ENCODE peak calls at places on chromosomes 13 and 19, in seven cellular contexts. One of them, this sample, is unnamed.

GRCh38 chr13:73677041-73677589 is 457.1 kb downstream of the KLF12 start:
- DNase-seq in SK-MEL-5: peak
- DNase-seq in HFF-Myc: no peak
- DNase-seq in astrocyte of the spinal cord: peak
- DNase-seq in CD4-positive, alpha-beta T cell: no peak
- DNase-seq in ovary: no peak
- DNase-seq in IMR-90: peak
- DNase-seq in this sample: peak

GRCh38 chr13:24280722-24281121 is 28.7 kb upstream of the C1QTNF9 start:
- DNase-seq in SK-MEL-5: no peak
- DNase-seq in HFF-Myc: no peak
- DNase-seq in astrocyte of the spinal cord: no peak
- DNase-seq in CD4-positive, alpha-beta T cell: no peak
- DNase-seq in ovary: no peak
- DNase-seq in IMR-90: peak
- DNase-seq in this sample: no peak

GRCh38 chr13:74256969-74257368 is 122.8 kb upstream of the KLF12 start:
- DNase-seq in SK-MEL-5: no peak
- DNase-seq in HFF-Myc: no peak
- DNase-seq in astrocyte of the spinal cord: no peak
- DNase-seq in CD4-positive, alpha-beta T cell: no peak
- DNase-seq in ovary: no peak
- DNase-seq in IMR-90: no peak
- DNase-seq in this sample: no peak

GRCh38 chr19:45187421-45188100 is 9.0 kb downstream of the BLOC1S3 start:
- DNase-seq in SK-MEL-5: peak
- DNase-seq in HFF-Myc: no peak
- DNase-seq in astrocyte of the spinal cord: no peak
- DNase-seq in CD4-positive, alpha-beta T cell: no peak
- DNase-seq in ovary: no peak
- DNase-seq in IMR-90: no peak
- DNase-seq in this sample: no peak

GRCh38 chr13:100440756-100441421 is 147.7 kb downstream of the GGACT start:
- DNase-seq in SK-MEL-5: peak
- DNase-seq in HFF-Myc: no peak
- DNase-seq in astrocyte of the spinal cord: peak
- DNase-seq in CD4-positive, alpha-beta T cell: no peak
- DNase-seq in ovary: no peak
- DNase-seq in IMR-90: peak
- DNase-seq in this sample: peak

GRCh38 chr19:33938821-33939220 is 142.2 kb downstream of the KCTD15 start:
- DNase-seq in SK-MEL-5: no peak
- DNase-seq in HFF-Myc: no peak
- DNase-seq in astrocyte of the spinal cord: no peak
- DNase-seq in CD4-positive, alpha-beta T cell: no peak
- DNase-seq in ovary: no peak
- DNase-seq in IMR-90: no peak
- DNase-seq in this sample: no peak

GRCh38 chr13:65336916-65337315 is 1893.2 kb downstream of the PCDH9 start:
- DNase-seq in SK-MEL-5: no peak
- DNase-seq in HFF-Myc: no peak
- DNase-seq in astrocyte of the spinal cord: peak
- DNase-seq in CD4-positive, alpha-beta T cell: no peak
- DNase-seq in ovary: no peak
- DNase-seq in IMR-90: peak
- DNase-seq in this sample: no peak

GRCh38 chr13:50732712-50733111 is 110.8 kb downstream of the DLEU7 start:
- DNase-seq in SK-MEL-5: no peak
- DNase-seq in HFF-Myc: no peak
- DNase-seq in astrocyte of the spinal cord: peak
- DNase-seq in CD4-positive, alpha-beta T cell: no peak
- DNase-seq in ovary: no peak
- DNase-seq in IMR-90: peak
- DNase-seq in this sample: peak

GRCh38 chr13:90738881-90739280 is 608.6 kb upstream of the MIR17HG start:
- DNase-seq in SK-MEL-5: no peak
- DNase-seq in HFF-Myc: no peak
- DNase-seq in astrocyte of the spinal cord: no peak
- DNase-seq in CD4-positive, alpha-beta T cell: no peak
- DNase-seq in ovary: no peak
- DNase-seq in IMR-90: no peak
- DNase-seq in this sample: no peak

GRCh38 chr19:18130523-18131242 is 22.3 kb upstream of the PIK3R2 start:
- DNase-seq in SK-MEL-5: no peak
- DNase-seq in HFF-Myc: no peak
- DNase-seq in astrocyte of the spinal cord: no peak
- DNase-seq in CD4-positive, alpha-beta T cell: no peak
- DNase-seq in ovary: no peak
- DNase-seq in IMR-90: no peak
- DNase-seq in this sample: no peak

GRCh38 chr19:19628499-19629134 is 597 bp upstream of the LPAR2 start:
- DNase-seq in SK-MEL-5: peak
- DNase-seq in HFF-Myc: no peak
- DNase-seq in astrocyte of the spinal cord: peak
- DNase-seq in CD4-positive, alpha-beta T cell: peak
- DNase-seq in ovary: peak
- DNase-seq in IMR-90: peak
- DNase-seq in this sample: no peak

GRCh38 chr13:109778102-109778542 is 8.3 kb downstream of the IRS2 start:
- DNase-seq in SK-MEL-5: peak
- DNase-seq in HFF-Myc: no peak
- DNase-seq in astrocyte of the spinal cord: peak
- DNase-seq in CD4-positive, alpha-beta T cell: no peak
- DNase-seq in ovary: no peak
- DNase-seq in IMR-90: peak
- DNase-seq in this sample: peak

GRCh38 chr19:6765738-6766356 is 1.4 kb downstream of the SH2D3A start:
- DNase-seq in SK-MEL-5: no peak
- DNase-seq in HFF-Myc: no peak
- DNase-seq in astrocyte of the spinal cord: no peak
- DNase-seq in CD4-positive, alpha-beta T cell: peak
- DNase-seq in ovary: no peak
- DNase-seq in IMR-90: no peak
- DNase-seq in this sample: no peak

GRCh38 chr19:38319421-38320258 is at the start of gene KCNK6:
- DNase-seq in SK-MEL-5: no peak
- DNase-seq in HFF-Myc: no peak
- DNase-seq in astrocyte of the spinal cord: no peak
- DNase-seq in CD4-positive, alpha-beta T cell: peak
- DNase-seq in ovary: peak
- DNase-seq in IMR-90: no peak
- DNase-seq in this sample: peak

GRCh38 chr13:30869491-30869890 is 36.6 kb upstream of the MEDAG start:
- DNase-seq in SK-MEL-5: no peak
- DNase-seq in HFF-Myc: no peak
- DNase-seq in astrocyte of the spinal cord: peak
- DNase-seq in CD4-positive, alpha-beta T cell: no peak
- DNase-seq in ovary: peak
- DNase-seq in IMR-90: peak
- DNase-seq in this sample: peak

GRCh38 chr19:4547303-4548237 is 7.7 kb upstream of the LRG1 start:
- DNase-seq in SK-MEL-5: peak
- DNase-seq in HFF-Myc: no peak
- DNase-seq in astrocyte of the spinal cord: no peak
- DNase-seq in CD4-positive, alpha-beta T cell: no peak
- DNase-seq in ovary: no peak
- DNase-seq in IMR-90: no peak
- DNase-seq in this sample: peak

GRCh38 chr13:114096811-114097503 is 35.5 kb downstream of the RASA3 start:
- DNase-seq in SK-MEL-5: no peak
- DNase-seq in HFF-Myc: no peak
- DNase-seq in astrocyte of the spinal cord: no peak
- DNase-seq in CD4-positive, alpha-beta T cell: no peak
- DNase-seq in ovary: peak
- DNase-seq in IMR-90: no peak
- DNase-seq in this sample: no peak

GRCh38 chr19:3319643-3320353 is 46.6 kb upstream of the NFIC start:
- DNase-seq in SK-MEL-5: no peak
- DNase-seq in HFF-Myc: no peak
- DNase-seq in astrocyte of the spinal cord: peak
- DNase-seq in CD4-positive, alpha-beta T cell: no peak
- DNase-seq in ovary: no peak
- DNase-seq in IMR-90: no peak
- DNase-seq in this sample: no peak

GRCh38 chr13:113848431-113849260 is 15.2 kb downstream of the GAS6 start:
- DNase-seq in SK-MEL-5: no peak
- DNase-seq in HFF-Myc: no peak
- DNase-seq in astrocyte of the spinal cord: no peak
- DNase-seq in CD4-positive, alpha-beta T cell: no peak
- DNase-seq in ovary: no peak
- DNase-seq in IMR-90: no peak
- DNase-seq in this sample: no peak

GRCh38 chr13:102707465-102707864 is 12.6 kb upstream of the METTL21C start:
- DNase-seq in SK-MEL-5: peak
- DNase-seq in HFF-Myc: peak
- DNase-seq in astrocyte of the spinal cord: peak
- DNase-seq in CD4-positive, alpha-beta T cell: no peak
- DNase-seq in ovary: no peak
- DNase-seq in IMR-90: peak
- DNase-seq in this sample: peak

GRCh38 chr19:55467236-55468053 is 2.9 kb upstream of the C19orf85 start:
- DNase-seq in SK-MEL-5: peak
- DNase-seq in HFF-Myc: no peak
- DNase-seq in astrocyte of the spinal cord: no peak
- DNase-seq in CD4-positive, alpha-beta T cell: peak
- DNase-seq in ovary: peak
- DNase-seq in IMR-90: peak
- DNase-seq in this sample: peak

GRCh38 chr13:109892101-109892500 is 105.7 kb upstream of the IRS2 start:
- DNase-seq in SK-MEL-5: no peak
- DNase-seq in HFF-Myc: no peak
- DNase-seq in astrocyte of the spinal cord: no peak
- DNase-seq in CD4-positive, alpha-beta T cell: no peak
- DNase-seq in ovary: no peak
- DNase-seq in IMR-90: no peak
- DNase-seq in this sample: no peak

GRCh38 chr13:32391101-32391620 is 36.8 kb downstream of the N4BP2L1 start:
- DNase-seq in SK-MEL-5: no peak
- DNase-seq in HFF-Myc: no peak
- DNase-seq in astrocyte of the spinal cord: no peak
- DNase-seq in CD4-positive, alpha-beta T cell: no peak
- DNase-seq in ovary: no peak
- DNase-seq in IMR-90: no peak
- DNase-seq in this sample: no peak